ENCODE peak calls at places on chromosomes 7 and 10, in eight cellular contexts. U, A, J, P, W, Q, D and N are unnamed samples.

GRCh38 chr10:103761075-103761920 is 94.1 kb downstream of the SH3PXD2A start:
- DNase-seq in A (no peak), P (no peak), D (peak; percentile 69), Q (no peak), J (no peak), U (no peak), W (no peak), N (peak; percentile 48)

GRCh38 chr7:25454562-25455031 is 226.3 kb upstream of the NPVF start:
- DNase-seq in W (no peak), U (peak; percentile 31), P (no peak), D (no peak), Q (no peak), A (no peak), J (no peak), N (no peak)

GRCh38 chr10:96987842-96988175 is 155.7 kb downstream of the LCOR start:
- DNase-seq in A (no peak), W (no peak), J (no peak), D (no peak), U (no peak), P (no peak), Q (no peak), N (peak; percentile 21)

GRCh38 chr10:59287587-59287986 is 74.8 kb downstream of the FAM13C start:
- DNase-seq in J (no peak), P (no peak), D (no peak), A (no peak), Q (no peak), W (no peak), U (no peak), N (no peak)

GRCh38 chr7:88396295-88396947 is 89.7 kb upstream of the STEAP4 start:
- DNase-seq in P (no peak), U (no peak), W (no peak), A (no peak), J (no peak), Q (no peak), D (no peak), N (no peak)

GRCh38 chr10:95133997-95134396 is 60.0 kb upstream of the ACSM6 start:
- DNase-seq in A (no peak), J (no peak), U (no peak), Q (no peak), W (no peak), D (no peak), P (no peak), N (peak; percentile 23)

GRCh38 chr10:29517352-29517923 is 117.3 kb downstream of the SVIL start:
- DNase-seq in P (peak; percentile 47), Q (peak; percentile 70), U (peak; percentile 60), D (peak; percentile 56), J (peak; percentile 71), W (peak; percentile 32), A (peak; percentile 61), N (no peak)

GRCh38 chr10:104485632-104486031 is 132.0 kb downstream of the CFAP58 start:
- DNase-seq in W (no peak), D (no peak), J (no peak), U (no peak), P (no peak), Q (no peak), A (peak; percentile 15), N (no peak)

GRCh38 chr10:96568402-96568801 is 18.4 kb downstream of the TM9SF3 start:
- DNase-seq in D (no peak), W (no peak), A (no peak), U (no peak), P (no peak), Q (no peak), J (no peak), N (no peak)

GRCh38 chr7:25282194-25282593 is 53.9 kb upstream of the NPVF start:
- DNase-seq in U (no peak), D (no peak), P (no peak), W (no peak), A (no peak), Q (no peak), J (no peak), N (no peak)

GRCh38 chr7:81526971-81527370 is 242.9 kb downstream of the HGF start:
- DNase-seq in J (no peak), P (no peak), W (no peak), A (no peak), U (no peak), D (no peak), Q (no peak), N (no peak)

GRCh38 chr7:81688622-81689411 is 81.0 kb downstream of the HGF start:
- DNase-seq in W (no peak), J (no peak), U (no peak), D (no peak), Q (no peak), P (no peak), A (no peak), N (no peak)

GRCh38 chr7:128171342-128171918 is 69.6 kb upstream of the LEP start:
- DNase-seq in J (no peak), P (no peak), D (no peak), Q (no peak), U (no peak), W (no peak), A (no peak), N (no peak)

GRCh38 chr10:20110435-20111119 is 294.3 kb downstream of the PLXDC2 start:
- DNase-seq in J (no peak), P (no peak), W (no peak), D (no peak), U (no peak), Q (no peak), A (no peak), N (no peak)

GRCh38 chr10:132889091-132889490 is 53.3 kb downstream of the CFAP46 start:
- DNase-seq in U (no peak), Q (no peak), J (no peak), D (no peak), P (no peak), W (no peak), A (no peak), N (no peak)

DNA sequence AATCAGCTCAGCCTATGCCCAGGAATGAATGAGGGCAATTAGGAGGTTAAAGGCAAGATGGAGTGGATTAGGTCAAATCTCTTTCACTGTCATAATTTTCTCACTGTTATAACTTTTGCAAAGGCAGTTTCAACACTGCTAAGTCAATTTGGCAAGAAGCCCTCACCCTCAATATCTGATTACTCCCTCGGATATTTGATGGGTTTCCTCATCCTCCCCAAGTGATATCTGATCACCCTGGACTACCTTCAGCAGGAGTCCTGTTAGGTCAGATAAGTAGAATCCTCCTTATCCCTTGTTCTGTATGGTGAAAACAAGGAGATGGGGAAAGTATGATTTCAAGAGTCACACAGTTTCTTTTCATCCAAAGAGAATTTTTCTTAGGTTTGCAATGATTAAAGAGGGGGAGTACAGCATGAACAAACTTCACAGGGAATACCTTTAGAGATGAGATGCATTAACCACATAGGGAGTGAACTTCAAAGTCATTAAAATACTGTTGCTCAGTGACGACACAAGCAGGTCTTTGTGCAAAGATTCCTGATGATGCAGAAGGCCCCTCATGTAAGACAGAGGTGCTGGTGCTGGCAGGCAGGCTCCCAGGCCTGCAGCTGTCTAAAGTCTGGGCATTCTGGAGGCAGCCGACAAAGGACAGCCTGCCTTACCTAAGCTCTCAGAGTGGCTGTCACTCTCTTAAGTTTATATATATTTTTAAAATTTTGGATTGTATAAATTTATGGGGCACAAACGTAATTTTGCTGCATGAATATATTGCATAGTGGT is 75.4 kb upstream of the POM121L12 start:
- DNase-seq in A (no peak), W (no peak), Q (no peak), D (no peak), P (no peak), J (no peak), U (no peak), N (no peak)
- H3K27ac ChIP-seq in A (no peak overlapping the region), W (no peak overlapping the region), Q (no peak overlapping the region), D (no peak overlapping the region), P (no peak overlapping the region), J (no peak overlapping the region), U (no peak overlapping the region), N (no peak overlapping the region)

GRCh38 chr7:44678096-44678467 is 70.6 kb upstream of the ZMIZ2 start:
- DNase-seq in P (no peak), Q (no peak), A (no peak), J (no peak), D (no peak), U (no peak), W (no peak), N (no peak)

GRCh38 chr7:44676776-44677175 is 70.3 kb downstream of the OGDH start:
- DNase-seq in J (no peak), W (no peak), D (no peak), A (no peak), U (no peak), P (no peak), Q (no peak), N (no peak)

GRCh38 chr7:44681645-44682044 is 67.0 kb upstream of the ZMIZ2 start:
- DNase-seq in Q (no peak), P (no peak), W (no peak), U (no peak), A (no peak), J (no peak), D (no peak), N (no peak)

GRCh38 chr7:44674381-44674780 is 68.0 kb downstream of the OGDH start:
- DNase-seq in W (no peak), A (no peak), U (no peak), P (no peak), D (no peak), J (no peak), Q (no peak), N (no peak)

GRCh38 chr7:44678468-44679179 is 70.0 kb upstream of the ZMIZ2 start:
- DNase-seq in W (no peak), U (peak; percentile 83), J (no peak), A (no peak), Q (no peak), D (no peak), P (no peak), N (peak; percentile 71)
- H3K4me2 ChIP-seq in W (no peak overlapping the region), U (peak overlapping the region; percentile 41), J (peak overlapping the region; percentile 2), A (peak overlapping the region; percentile 61), Q (no peak overlapping the region), D (no peak overlapping the region), P (no peak overlapping the region), N (peak overlapping the region; percentile 18)

GRCh38 chr7:129864042-129864441 is 88.7 kb downstream of the UBE2H start:
- DNase-seq in D (no peak), A (no peak), Q (no peak), J (no peak), P (no peak), W (no peak), U (no peak), N (peak; percentile 34)
- H3K4me1 ChIP-seq in D (no peaks in the 10 kb centered on the region), A (peaks cover 24% of the 10 kb centered on the region), Q (peaks cover 15% of the 10 kb centered on the region), J (peaks cover 22% of the 10 kb centered on the region), P (peaks cover 4% of the 10 kb centered on the region), W (peaks cover 6% of the 10 kb centered on the region), U (peaks cover 7% of the 10 kb centered on the region), N (peaks cover 19% of the 10 kb centered on the region)

GRCh38 chr10:73262105-73262730 is 9.8 kb upstream of the MRPS16 start:
- DNase-seq in J (no peak), U (peak; percentile 91), P (no peak), Q (no peak), A (peak; percentile 68), W (no peak), D (peak; percentile 100), N (peak; percentile 88)
- H3K27ac ChIP-seq in J (no peak overlapping the region), U (no peak overlapping the region), P (no peak overlapping the region), Q (no peak overlapping the region), A (peak overlapping the region; percentile 92), W (no peak overlapping the region), D (no peak overlapping the region), N (peak overlapping the region; percentile 85)

GRCh38 chr7:156612930-156613329 is 27.6 kb upstream of the RNF32 start:
- DNase-seq in A (no peak), J (no peak), U (no peak), W (no peak), P (no peak), Q (no peak), D (no peak), N (no peak)
- H3K4me2 ChIP-seq in A (no peak overlapping the region), J (no peak overlapping the region), U (no peak overlapping the region), W (no peak overlapping the region), P (no peak overlapping the region), Q (no peak overlapping the region), D (no peak overlapping the region), N (no peak overlapping the region)

GRCh38 chr7:121085922-121086321 is 97.4 kb downstream of the CPED1 start:
- DNase-seq in A (no peak), P (no peak), Q (no peak), D (no peak), J (no peak), W (no peak), U (peak; percentile 37), N (no peak)
- H3K4me1 ChIP-seq in A (peaks cover 9% of the 10 kb centered on the region), P (no peaks in the 10 kb centered on the region), Q (no peaks in the 10 kb centered on the region), D (peaks cover 50% of the 10 kb centered on the region), J (peaks cover 4% of the 10 kb centered on the region), W (no peaks in the 10 kb centered on the region), U (peaks cover 47% of the 10 kb centered on the region), N (peaks cover 49% of the 10 kb centered on the region)